ENCODE peak calls at places on chromosome 22, in eight cellular contexts. One of them, this sample, is unnamed.

GRCh38 chr22:37163618-37164534 is 14.2 kb upstream of the IL2RB start:
- DNase-seq in BJ: no peak
- DNase-seq in tibial artery: no peak
- DNase-seq in activated T-cell treated with anti-CD3 and anti-CD28 coated beads for 1 hour: no peak
- DNase-seq in naive thymus-derived CD8-positive, alpha-beta T cell: no peak
- DNase-seq in IMR-90: no peak
- DNase-seq in head of caudate nucleus: no peak
- DNase-seq in SHP77: no peak
- DNase-seq in this sample: no peak

GRCh38 chr22:19641254-19641982 is 72.9 kb upstream of the SEPTIN5 start:
- DNase-seq in tibial artery: no peak
- DNase-seq in IMR-90: no peak
- DNase-seq in SHP77: no peak
- DNase-seq in naive thymus-derived CD8-positive, alpha-beta T cell: no peak
- DNase-seq in head of caudate nucleus: peak; percentile 80
- DNase-seq in activated T-cell treated with anti-CD3 and anti-CD28 coated beads for 1 hour: no peak
- DNase-seq in BJ: no peak
- DNase-seq in this sample: no peak

GRCh38 chr22:31853736-31854500 is 90.4 kb upstream of the YWHAH start:
- DNase-seq in SHP77: no peak
- DNase-seq in naive thymus-derived CD8-positive, alpha-beta T cell: no peak
- DNase-seq in tibial artery: no peak
- DNase-seq in IMR-90: peak; percentile 30
- DNase-seq in head of caudate nucleus: no peak
- DNase-seq in BJ: no peak
- DNase-seq in activated T-cell treated with anti-CD3 and anti-CD28 coated beads for 1 hour: no peak
- DNase-seq in this sample: no peak

GRCh38 chr22:28014141-28015055 is 95.3 kb upstream of the PITPNB start:
- DNase-seq in SHP77: no peak
- DNase-seq in BJ: no peak
- DNase-seq in activated T-cell treated with anti-CD3 and anti-CD28 coated beads for 1 hour: no peak
- DNase-seq in naive thymus-derived CD8-positive, alpha-beta T cell: no peak
- DNase-seq in head of caudate nucleus: no peak
- DNase-seq in IMR-90: no peak
- DNase-seq in tibial artery: no peak
- DNase-seq in this sample: no peak

GRCh38 chr22:47918276-47918928 is 1156.0 kb downstream of the TBC1D22A start:
- DNase-seq in IMR-90: no peak
- DNase-seq in SHP77: no peak
- DNase-seq in activated T-cell treated with anti-CD3 and anti-CD28 coated beads for 1 hour: peak; percentile 6
- DNase-seq in naive thymus-derived CD8-positive, alpha-beta T cell: no peak
- DNase-seq in BJ: no peak
- DNase-seq in head of caudate nucleus: no peak
- DNase-seq in tibial artery: no peak
- DNase-seq in this sample: peak; percentile 1

GRCh38 chr22:44595841-44596341 is 97.9 kb upstream of the RTL6 start:
- DNase-seq in SHP77: peak; percentile 84
- DNase-seq in IMR-90: peak; percentile 42
- DNase-seq in head of caudate nucleus: no peak
- DNase-seq in tibial artery: no peak
- DNase-seq in BJ: no peak
- DNase-seq in naive thymus-derived CD8-positive, alpha-beta T cell: peak; percentile 22
- DNase-seq in activated T-cell treated with anti-CD3 and anti-CD28 coated beads for 1 hour: no peak
- DNase-seq in this sample: no peak

GRCh38 chr22:26461188-26461810 is 22.3 kb downstream of the HPS4 start:
- DNase-seq in activated T-cell treated with anti-CD3 and anti-CD28 coated beads for 1 hour: peak; percentile 34
- DNase-seq in naive thymus-derived CD8-positive, alpha-beta T cell: no peak
- DNase-seq in IMR-90: peak; percentile 28
- DNase-seq in SHP77: peak; percentile 33
- DNase-seq in head of caudate nucleus: peak; percentile 84
- DNase-seq in tibial artery: peak; percentile 44
- DNase-seq in BJ: no peak
- DNase-seq in this sample: peak; percentile 19

GRCh38 chr22:22507743-22508273 is 734 bp downstream of the ZNF280B start:
- DNase-seq in tibial artery: no peak
- DNase-seq in BJ: no peak
- DNase-seq in SHP77: no peak
- DNase-seq in IMR-90: no peak
- DNase-seq in head of caudate nucleus: no peak
- DNase-seq in naive thymus-derived CD8-positive, alpha-beta T cell: no peak
- DNase-seq in activated T-cell treated with anti-CD3 and anti-CD28 coated beads for 1 hour: no peak
- DNase-seq in this sample: peak; percentile 4

GRCh38 chr22:36328635-36329216 is 59.0 kb downstream of the MYH9 start:
- DNase-seq in tibial artery: peak; percentile 76
- DNase-seq in naive thymus-derived CD8-positive, alpha-beta T cell: no peak
- DNase-seq in SHP77: no peak
- DNase-seq in IMR-90: peak; percentile 96
- DNase-seq in BJ: peak; percentile 55
- DNase-seq in head of caudate nucleus: no peak
- DNase-seq in activated T-cell treated with anti-CD3 and anti-CD28 coated beads for 1 hour: no peak
- DNase-seq in this sample: no peak

GRCh38 chr22:38348751-38349496 is 31.7 kb upstream of the CSNK1E start:
- DNase-seq in head of caudate nucleus: peak; percentile 28
- DNase-seq in naive thymus-derived CD8-positive, alpha-beta T cell: no peak
- DNase-seq in BJ: no peak
- DNase-seq in IMR-90: no peak
- DNase-seq in tibial artery: no peak
- DNase-seq in SHP77: no peak
- DNase-seq in activated T-cell treated with anti-CD3 and anti-CD28 coated beads for 1 hour: no peak
- DNase-seq in this sample: no peak

GRCh38 chr22:21105294-21105693 is 59.5 kb downstream of the LRRC74B start:
- DNase-seq in IMR-90: no peak
- DNase-seq in BJ: no peak
- DNase-seq in SHP77: no peak
- DNase-seq in activated T-cell treated with anti-CD3 and anti-CD28 coated beads for 1 hour: no peak
- DNase-seq in naive thymus-derived CD8-positive, alpha-beta T cell: no peak
- DNase-seq in head of caudate nucleus: no peak
- DNase-seq in tibial artery: no peak
- DNase-seq in this sample: no peak

GRCh38 chr22:16824718-16825687 is at the start of gene XKR3:
- DNase-seq in head of caudate nucleus: peak; percentile 43
- DNase-seq in activated T-cell treated with anti-CD3 and anti-CD28 coated beads for 1 hour: no peak
- DNase-seq in SHP77: no peak
- DNase-seq in IMR-90: no peak
- DNase-seq in naive thymus-derived CD8-positive, alpha-beta T cell: no peak
- DNase-seq in tibial artery: no peak
- DNase-seq in BJ: no peak
- DNase-seq in this sample: peak; percentile 35

GRCh38 chr22:26811717-26811992 is 154.3 kb downstream of the MIAT start:
- DNase-seq in IMR-90: no peak
- DNase-seq in BJ: no peak
- DNase-seq in tibial artery: no peak
- DNase-seq in naive thymus-derived CD8-positive, alpha-beta T cell: no peak
- DNase-seq in activated T-cell treated with anti-CD3 and anti-CD28 coated beads for 1 hour: no peak
- DNase-seq in SHP77: no peak
- DNase-seq in head of caudate nucleus: no peak
- DNase-seq in this sample: no peak

GRCh38 chr22:35023692-35024363 is 42.1 kb upstream of the ISX start:
- DNase-seq in head of caudate nucleus: peak; percentile 89
- DNase-seq in naive thymus-derived CD8-positive, alpha-beta T cell: peak; percentile 11
- DNase-seq in BJ: no peak
- DNase-seq in SHP77: peak; percentile 34
- DNase-seq in IMR-90: no peak
- DNase-seq in activated T-cell treated with anti-CD3 and anti-CD28 coated beads for 1 hour: peak; percentile 45
- DNase-seq in tibial artery: peak; percentile 45
- DNase-seq in this sample: peak; percentile 14

GRCh38 chr22:38291201-38291777 is 18.5 kb upstream of the TMEM184B start:
- DNase-seq in tibial artery: no peak
- DNase-seq in activated T-cell treated with anti-CD3 and anti-CD28 coated beads for 1 hour: no peak
- DNase-seq in SHP77: no peak
- DNase-seq in naive thymus-derived CD8-positive, alpha-beta T cell: no peak
- DNase-seq in IMR-90: no peak
- DNase-seq in BJ: no peak
- DNase-seq in head of caudate nucleus: no peak
- DNase-seq in this sample: no peak

GRCh38 chr22:48607901-48608650 is 1219.6 kb downstream of the BRD1 start:
- DNase-seq in IMR-90: no peak
- DNase-seq in naive thymus-derived CD8-positive, alpha-beta T cell: no peak
- DNase-seq in activated T-cell treated with anti-CD3 and anti-CD28 coated beads for 1 hour: no peak
- DNase-seq in SHP77: no peak
- DNase-seq in tibial artery: no peak
- DNase-seq in head of caudate nucleus: no peak
- DNase-seq in BJ: no peak
- DNase-seq in this sample: no peak

GRCh38 chr22:46584081-46584903 is 35.9 kb upstream of the GRAMD4 start:
- DNase-seq in IMR-90: peak; percentile 48
- DNase-seq in SHP77: no peak
- DNase-seq in BJ: no peak
- DNase-seq in head of caudate nucleus: no peak
- DNase-seq in tibial artery: no peak
- DNase-seq in activated T-cell treated with anti-CD3 and anti-CD28 coated beads for 1 hour: no peak
- DNase-seq in naive thymus-derived CD8-positive, alpha-beta T cell: no peak
- DNase-seq in this sample: no peak

GRCh38 chr22:30324008-30324730 is 2.6 kb downstream of the TBC1D10A start:
- DNase-seq in activated T-cell treated with anti-CD3 and anti-CD28 coated beads for 1 hour: no peak
- DNase-seq in SHP77: no peak
- DNase-seq in IMR-90: peak; percentile 47
- DNase-seq in tibial artery: peak; percentile 35
- DNase-seq in head of caudate nucleus: no peak
- DNase-seq in BJ: no peak
- DNase-seq in naive thymus-derived CD8-positive, alpha-beta T cell: peak; percentile 49
- DNase-seq in this sample: no peak

GRCh38 chr22:39278040-39278439 is 33.3 kb upstream of the PDGFB start:
- DNase-seq in tibial artery: no peak
- DNase-seq in BJ: no peak
- DNase-seq in activated T-cell treated with anti-CD3 and anti-CD28 coated beads for 1 hour: no peak
- DNase-seq in head of caudate nucleus: no peak
- DNase-seq in naive thymus-derived CD8-positive, alpha-beta T cell: no peak
- DNase-seq in IMR-90: peak; percentile 53
- DNase-seq in SHP77: no peak
- DNase-seq in this sample: no peak

This sample was measured in pons.